ENCODE peak calls at places on chromosomes 6 and 20, in five cellular contexts. L is A673, R is mucosa of descending colon, U is B cell, M is RWPE1. I is an unnamed sample.
A peak's percentile ranks its signal among the peaks of the same experiment; 100 is the strongest.

GRCh38 chr6:112330877-112331260 is 16.3 kb upstream of the RFPL4B start:
- DNase-seq in L (peak; percentile 87), R (no peak), U (no peak), M (no peak), I (no peak)

GRCh38 chr6:23445157-23445710 is 680.8 kb upstream of the NRSN1 start:
- DNase-seq in L (no peak), R (no peak), U (no peak), M (no peak), I (no peak)

GRCh38 chr6:143634486-143634885 is 43.3 kb upstream of the PHACTR2 start:
- DNase-seq in L (no peak), R (no peak), U (no peak), M (peak; percentile 59), I (no peak)

GRCh38 chr6:18509871-18510643 is 122.9 kb downstream of the RNF144B start:
- DNase-seq in L (no peak), R (no peak), U (no peak), M (no peak), I (no peak)

GRCh38 chr6:37502703-37503485 is 3.2 kb upstream of the CCDC167 start:
- DNase-seq in L (no peak), R (no peak), U (peak; percentile 67), M (no peak), I (no peak)

GRCh38 chr6:14189122-14189521 is 71.5 kb downstream of the CD83 start:
- DNase-seq in L (no peak), R (no peak), U (no peak), M (no peak), I (no peak)

GRCh38 chr6:131776986-131777385 is 30.8 kb upstream of the ENPP1 start:
- DNase-seq in L (no peak), R (no peak), U (no peak), M (no peak), I (no peak)

GRCh38 chr20:49541733-49542513 is 26.0 kb downstream of the PTGIS start:
- DNase-seq in L (peak; percentile 87), R (peak; percentile 76), U (peak; percentile 44), M (peak; percentile 88), I (peak; percentile 53)

GRCh38 chr6:121770943-121771342 is 335.5 kb downstream of the GJA1 start:
- DNase-seq in L (no peak), R (no peak), U (no peak), M (peak; percentile 38), I (no peak)

GRCh38 chr6:41605649-41606048 is 32.6 kb upstream of the MDFI start:
- DNase-seq in L (no peak), R (no peak), U (peak; percentile 28), M (no peak), I (no peak)
- TF ChIP-seq CTCF in L (no peak), R (no peak), U (no peak), M (no peak), I (no peak)

GRCh38 chr6:6749791-6750434 is 161.4 kb downstream of the LY86 start:
- DNase-seq in L (peak; percentile 76), R (peak; percentile 73), U (no peak), M (peak; percentile 77), I (no peak)

GRCh38 chr6:6753301-6753700 is 164.8 kb downstream of the LY86 start:
- DNase-seq in L (no peak), R (peak; percentile 60), U (no peak), M (no peak), I (no peak)

GRCh38 chr6:6751615-6752014 is 163.1 kb downstream of the LY86 start:
- DNase-seq in L (peak; percentile 74), R (peak; percentile 83), U (no peak), M (no peak), I (no peak)

GRCh38 chr6:6751197-6751596 is 162.7 kb downstream of the LY86 start:
- DNase-seq in L (no peak), R (peak; percentile 57), U (no peak), M (no peak), I (no peak)

GRCh38 chr6:6752129-6752528 is 163.6 kb downstream of the LY86 start:
- DNase-seq in L (no peak), R (peak; percentile 51), U (no peak), M (no peak), I (no peak)
- TF ChIP-seq CTCF in L (no peak), R (no peak), U (no peak), M (no peak), I (no peak)

GRCh38 chr20:24955045-24955444 is 6.0 kb downstream of the CST7 start:
- DNase-seq in L (no peak), R (peak; percentile 21), U (no peak), M (no peak), I (no peak)
- TF ChIP-seq CTCF in L (no peak), R (no peak), U (no peak), M (no peak), I (no peak)

GRCh38 chr20:22248052-22248667 is 336.2 kb downstream of the FOXA2 start:
- DNase-seq in L (peak; percentile 29), R (no peak), U (no peak), M (peak; percentile 33), I (no peak)
- TF ChIP-seq CTCF in L (peak; percentile 69), R (no peak), U (no peak), M (peak; percentile 79), I (peak; percentile 32)

DNA sequence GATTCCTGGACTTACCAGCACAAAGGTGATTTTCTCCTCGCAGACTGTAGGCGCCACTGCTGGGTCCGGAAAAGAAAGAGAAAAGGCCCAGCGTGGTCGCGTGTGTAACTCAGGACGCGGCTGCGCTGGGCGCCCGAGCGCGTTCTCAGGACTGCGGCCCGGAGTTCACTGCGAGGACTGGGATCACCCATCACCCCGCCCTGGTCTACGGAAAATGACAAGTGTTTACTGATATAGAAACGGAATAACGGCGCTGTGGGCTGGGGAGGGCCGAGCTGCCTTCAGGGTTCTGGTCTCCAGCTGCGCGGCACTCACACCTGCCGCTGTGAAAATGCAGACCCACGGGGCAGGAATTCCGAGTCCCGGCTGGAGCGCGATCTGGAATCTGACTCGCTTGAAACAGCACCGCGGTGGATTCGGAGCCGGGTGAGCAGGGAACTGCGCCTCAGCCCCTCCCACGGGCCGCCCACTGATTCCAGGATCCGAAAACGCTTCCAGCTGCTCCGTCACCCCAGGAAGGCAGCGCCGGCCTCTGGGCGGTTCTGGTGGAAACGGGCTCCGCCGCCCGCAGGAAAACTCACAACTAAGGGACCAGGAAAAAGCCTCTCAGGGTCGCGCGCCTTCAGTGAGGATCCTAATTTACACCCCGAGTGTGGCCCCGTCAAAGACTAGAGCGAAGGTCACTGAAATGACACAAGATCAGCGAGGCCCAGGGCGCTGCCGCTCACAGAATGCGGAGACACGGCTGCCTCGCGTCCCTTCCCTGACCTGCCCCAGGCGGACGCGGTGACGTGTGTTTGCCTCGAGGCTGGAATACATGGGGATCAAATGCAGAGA is 34.5 kb downstream of the HLA-A start:
- DNase-seq in L (peak; percentile 75), R (peak; percentile 87), U (peak; percentile 63), M (peak; percentile 55), I (no peak)
- TF ChIP-seq CTCF in L (peak; percentile 41), R (no peak), U (no peak), M (peak; percentile 63), I (peak; percentile 33)